ENCODE peak calls at places on chromosomes 13 and 19, in eight cellular contexts. U is hepatocyte, A is OCI-LY7, Y is neural progenitor cell, H is GM23248, E is astrocyte, G is mammary epithelial cell, M is fibroblast of lung. P is an unnamed sample. For H3K4me1, the result is how much of the 10 kb centered on the place peaks cover.

GRCh38 chr13:23946900-23947299 is 49.6 kb upstream of the C1QTNF9B start:
- DNase-seq in A (no peak), U (no peak), M (no peak), H (no peak), Y (no peak), G (no peak), E (no peak), P (no peak)

GRCh38 chr19:50794074-50794777 is 4.0 kb downstream of the ACP4 start:
- DNase-seq in M (no peak), Y (no peak), H (peak), G (peak), E (no peak), A (peak), U (peak), P (no peak)

GRCh38 chr13:98026457-98026857 is 73.0 kb downstream of the IPO5 start:
- DNase-seq in A (no peak), E (no peak), G (no peak), H (peak), M (peak), Y (no peak), U (peak), P (no peak)

GRCh38 chr19:3062165-3063105 is at the start of gene TLE5:
- DNase-seq in U (peak), M (no peak), A (peak), G (no peak), E (no peak), H (peak), Y (peak), P (no peak)

GRCh38 chr13:106263801-106264200 is 271.7 kb downstream of the EFNB2 start:
- DNase-seq in Y (no peak), U (no peak), E (peak), G (no peak), H (no peak), M (peak), A (no peak), P (no peak)

GRCh38 chr19:56508282-56508778 is 675 bp downstream of the ZNF471 start:
- DNase-seq in E (no peak), M (no peak), G (no peak), U (no peak), A (no peak), Y (no peak), H (no peak), P (no peak)

GRCh38 chr19:43798546-43799409 is 3.5 kb downstream of the LYPD5 start:
- DNase-seq in E (no peak), M (peak), A (no peak), G (peak), H (peak), U (peak), Y (peak), P (no peak)

GRCh38 chr13:57629821-57630235 is 1.7 kb upstream of the PCDH17 start:
- DNase-seq in M (peak), Y (peak), E (peak), A (no peak), U (peak), H (peak), G (no peak), P (peak)

GRCh38 chr13:64538711-64539110 is 2691.4 kb downstream of the PCDH9 start:
- DNase-seq in E (no peak), Y (no peak), G (no peak), U (no peak), M (peak), H (peak), A (no peak), P (no peak)

GRCh38 chr13:48797127-48797526 is 143.4 kb downstream of the CYSLTR2 start:
- DNase-seq in M (no peak), U (no peak), Y (no peak), H (no peak), G (no peak), E (no peak), A (no peak), P (no peak)

GRCh38 chr13:46866150-46866549 is 30.7 kb downstream of the HTR2A start:
- DNase-seq in E (peak), Y (peak), A (peak), G (peak), U (peak), M (peak), H (peak), P (no peak)

GRCh38 chr13:51731759-51732158 is 72.2 kb downstream of the DHRS12 start:
- DNase-seq in U (no peak), E (no peak), H (peak), Y (no peak), A (no peak), M (peak), G (no peak), P (no peak)

GRCh38 chr19:18533058-18533457 is 10.3 kb downstream of the FKBP8 start:
- DNase-seq in Y (no peak), E (no peak), H (no peak), M (no peak), A (no peak), G (no peak), U (no peak), P (no peak)

GRCh38 chr13:66837246-66837645 is 392.9 kb downstream of the PCDH9 start:
- DNase-seq in Y (no peak), U (no peak), G (no peak), H (no peak), A (no peak), M (no peak), E (no peak), P (no peak)

GRCh38 chr19:8654591-8655339 is 24.3 kb downstream of the NFILZ start:
- DNase-seq in M (peak), G (peak), A (peak), E (no peak), H (peak), Y (peak), U (peak), P (peak)

GRCh38 chr13:112743451-112744305 is 53.8 kb downstream of the ATP11A start:
- DNase-seq in H (no peak), G (no peak), E (no peak), U (no peak), Y (no peak), M (no peak), A (no peak), P (no peak)

GRCh38 chr13:42876810-42877550 is 95.6 kb downstream of the FAM216B start:
- DNase-seq in E (peak), A (no peak), U (no peak), H (peak), G (peak), Y (no peak), M (peak), P (no peak)

GRCh38 chr19:39335168-39335567 is 675 bp downstream of the GMFG start:
- DNase-seq in H (no peak), M (no peak), A (no peak), U (no peak), Y (no peak), E (no peak), G (no peak), P (no peak)

GRCh38 chr13:36421447-36421846 is 10.8 kb upstream of the CCNA1 start:
- DNase-seq in A (no peak), H (peak), E (peak), M (peak), U (no peak), Y (no peak), G (peak), P (no peak)

GRCh38 chr13:110869805-110870706 is 44.8 kb downstream of the ANKRD10 start:
- DNase-seq in G (peak), U (peak), H (peak), A (no peak), M (peak), E (peak), Y (peak), P (no peak)

GRCh38 chr13:77415253-77416127 is 88.6 kb upstream of the MYCBP2 start:
- DNase-seq in U (no peak), E (no peak), A (peak), Y (no peak), G (no peak), H (no peak), M (no peak), P (no peak)

GRCh38 chr13:53254495-53254894 is 225.9 kb downstream of the OLFM4 start:
- DNase-seq in E (no peak), M (no peak), A (no peak), Y (peak), G (no peak), H (peak), U (peak), P (no peak)

GRCh38 chr19:4390862-4391693 is 9.3 kb downstream of the SH3GL1 start:
- DNase-seq in M (peak), E (no peak), H (peak), G (peak), A (no peak), Y (no peak), U (peak), P (no peak)

GRCh38 chr19:4390017-4390861 is 10.1 kb downstream of the SH3GL1 start:
- DNase-seq in G (peak), M (peak), A (no peak), Y (peak), H (peak), E (no peak), U (peak), P (no peak)

GRCh38 chr19:4388171-4389063 is 11.9 kb downstream of the SH3GL1 start:
- DNase-seq in Y (peak), E (no peak), G (peak), A (no peak), H (peak), M (no peak), U (peak), P (no peak)

GRCh38 chr19:4389064-4389375 is 11.3 kb downstream of the SH3GL1 start:
- DNase-seq in H (no peak), E (no peak), Y (no peak), U (no peak), M (no peak), G (no peak), A (no peak), P (no peak)

GRCh38 chr19:4389511-4390016 is 10.8 kb downstream of the SH3GL1 start:
- DNase-seq in H (peak), Y (no peak), G (no peak), M (no peak), U (no peak), A (no peak), E (no peak), P (no peak)
- H3K4me2 ChIP-seq in H (peak), Y (peak), G (no peak), M (peak), U (peak), A (no peak), E (peak), P (peak)

GRCh38 chr19:45643927-45644771 is 5.0 kb upstream of the EML2 start:
- DNase-seq in Y (no peak), G (no peak), E (no peak), A (no peak), U (no peak), H (no peak), M (no peak), P (no peak)
- H3K4me1 ChIP-seq in Y (under half), G (under half), E (under half), A (under half), U (under half), H (under half), M (under half), P (under half)

GRCh38 chr13:44017756-44018309 is 138.1 kb downstream of the LACC1 start:
- DNase-seq in U (no peak), G (no peak), H (no peak), E (no peak), Y (no peak), A (no peak), M (no peak), P (no peak)
- H3K4me2 ChIP-seq in U (no peak), G (no peak), H (no peak), E (no peak), Y (no peak), A (no peak), M (no peak), P (no peak)

DNA sequence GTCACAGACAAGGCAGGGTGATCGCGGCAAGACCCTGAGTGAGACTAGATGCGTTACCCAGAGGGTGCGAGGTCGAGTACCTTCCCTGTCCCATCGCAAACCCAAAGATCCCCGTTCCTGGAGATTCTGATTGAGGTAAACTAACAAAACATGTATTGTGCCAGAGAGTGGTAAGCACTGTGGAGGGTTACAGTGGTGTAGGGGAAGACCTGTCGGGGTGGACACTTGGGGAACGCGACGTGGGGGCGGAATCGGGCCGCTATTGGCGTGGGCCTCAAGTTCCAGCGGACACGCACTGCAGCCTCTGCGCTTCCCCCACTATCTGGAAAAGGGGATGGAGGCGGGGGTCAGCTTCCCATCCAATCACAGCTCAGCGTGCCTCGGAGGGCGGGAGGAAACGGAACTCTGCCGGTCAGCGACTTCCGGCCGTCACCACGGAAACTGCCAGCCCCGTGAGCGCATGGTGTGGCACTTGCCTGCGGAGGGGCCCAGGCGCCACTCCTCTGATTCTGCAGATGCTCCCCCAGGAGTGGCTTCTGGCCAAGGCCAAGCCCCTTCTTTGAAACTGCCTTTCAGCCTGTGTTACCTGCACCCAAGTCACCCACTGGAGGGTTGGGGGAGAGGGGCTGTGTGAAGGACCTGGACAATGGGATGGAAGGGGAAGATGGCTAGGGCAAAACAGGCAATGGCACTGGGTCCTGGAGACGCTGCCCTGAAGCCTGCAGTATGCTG is 1.0 kb upstream of the UBE2M start:
- DNase-seq in G (peak), M (peak), U (peak), H (peak), A (peak), Y (peak), E (peak), P (peak)
- H3K4me1 ChIP-seq in G (under half), M (under half), U (under half), H (under half), A (under half), Y (under half), E (under half), P (under half)

DNA sequence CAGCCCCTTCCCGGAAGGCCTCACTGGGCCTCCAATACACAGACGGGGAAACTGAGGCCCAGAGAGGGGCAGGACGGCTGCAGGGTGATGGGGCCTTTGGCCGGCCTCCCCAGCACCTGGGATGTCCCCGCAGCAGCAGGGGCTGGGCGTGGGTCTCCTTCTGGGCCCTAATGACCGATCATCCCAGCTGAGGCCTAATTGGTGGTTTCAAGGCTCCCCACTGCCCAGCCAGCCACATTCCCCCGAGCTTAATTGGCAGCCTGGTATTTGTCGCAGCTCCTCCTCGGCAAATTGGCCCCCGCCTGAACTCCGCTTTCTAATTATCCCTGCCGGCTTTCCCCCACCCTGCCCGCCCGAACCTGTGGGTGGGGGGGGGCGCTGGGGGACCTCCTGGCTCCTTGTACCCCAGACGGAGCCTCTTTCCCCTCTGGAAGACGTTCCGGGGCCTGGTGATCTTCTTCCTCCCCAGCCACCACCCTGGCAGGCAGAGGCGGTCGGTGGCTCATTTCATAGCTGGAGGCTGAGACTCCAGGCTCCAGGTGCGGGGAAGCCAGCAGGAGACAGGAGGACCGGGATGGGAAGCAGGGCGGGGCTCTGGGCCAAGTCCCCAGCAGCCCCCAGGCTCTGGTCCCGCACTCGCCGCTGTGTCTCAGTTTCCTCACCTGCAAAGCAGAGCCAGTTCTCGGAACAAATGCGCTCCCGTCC is 27.2 kb upstream of the WDR18 start:
- DNase-seq in A (no peak), E (peak), Y (peak), M (peak), G (no peak), U (peak), H (peak), P (peak)
- H3K4me2 ChIP-seq in A (no peak), E (peak), Y (peak), M (no peak), G (peak), U (peak), H (no peak), P (peak)

DNA sequence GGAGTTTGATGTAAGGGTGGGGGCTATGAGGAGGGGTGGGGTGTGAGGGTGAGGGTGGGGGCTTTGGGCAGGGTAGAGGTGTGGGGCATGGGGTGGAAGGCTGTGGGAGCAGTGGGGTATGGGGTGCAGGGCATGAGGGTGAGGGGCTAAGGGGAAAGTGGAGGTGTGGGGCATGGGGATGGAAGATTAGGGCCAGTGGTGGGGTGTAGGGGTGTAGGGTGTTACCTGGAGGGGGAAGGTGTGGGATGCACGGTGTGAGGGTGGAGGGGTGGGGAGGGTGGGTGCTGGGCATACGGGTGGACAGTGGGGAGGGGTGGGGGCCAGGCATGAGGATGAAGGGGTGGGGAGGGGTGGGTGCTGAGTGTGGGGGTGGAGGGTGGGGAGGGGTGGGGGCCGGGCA is 22.9 kb upstream of the RASA3 start:
- DNase-seq in U (no peak), G (no peak), A (no peak), H (no peak), Y (no peak), M (no peak), E (no peak), P (no peak)
- H3K4me1 ChIP-seq in U (under half), G (under half), A (under half), H (under half), Y (under half), M (under half), E (under half), P (under half)

GRCh38 chr19:46713781-46714522 is 3.0 kb downstream of the PRKD2 start:
- DNase-seq in H (peak), G (peak), A (peak), M (peak), E (peak), Y (peak), U (peak), P (no peak)
- H3K4me2 ChIP-seq in H (peak), G (peak), A (peak), M (peak), E (peak), Y (peak), U (peak), P (peak)

DNA sequence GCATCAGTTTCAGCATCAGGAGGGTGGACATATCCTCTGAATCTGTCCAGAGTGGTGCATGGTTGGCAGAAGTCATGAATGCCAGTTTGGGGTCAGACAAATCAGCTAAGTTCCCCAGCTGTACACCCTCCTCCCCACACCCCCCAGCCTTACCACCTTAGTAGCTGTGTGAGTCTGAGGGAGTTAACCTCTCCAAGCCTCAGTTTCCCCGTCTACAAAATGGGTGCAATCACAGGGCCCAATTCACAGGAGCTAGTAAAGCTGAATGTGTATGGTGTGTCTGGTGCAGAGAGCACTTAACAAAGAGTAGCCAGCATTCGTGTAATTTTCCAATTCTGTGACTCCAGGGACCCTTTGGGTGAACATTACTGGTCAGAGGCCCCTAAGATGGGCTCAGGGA is 13.4 kb upstream of the ZNF358 start:
- DNase-seq in U (no peak), E (no peak), M (no peak), Y (no peak), H (no peak), G (no peak), A (no peak), P (no peak)
- H3K4me1 ChIP-seq in U (under half), E (under half), M (under half), Y (under half), H (under half), G (under half), A (under half), P (under half)

GRCh38 chr19:47607564-47608073 is 1.3 kb upstream of the BICRA start:
- DNase-seq in H (no peak), M (no peak), A (no peak), G (no peak), U (no peak), Y (no peak), E (no peak), P (no peak)
- H3K4me2 ChIP-seq in H (peak), M (peak), A (peak), G (peak), U (peak), Y (peak), E (peak), P (peak)

DNA sequence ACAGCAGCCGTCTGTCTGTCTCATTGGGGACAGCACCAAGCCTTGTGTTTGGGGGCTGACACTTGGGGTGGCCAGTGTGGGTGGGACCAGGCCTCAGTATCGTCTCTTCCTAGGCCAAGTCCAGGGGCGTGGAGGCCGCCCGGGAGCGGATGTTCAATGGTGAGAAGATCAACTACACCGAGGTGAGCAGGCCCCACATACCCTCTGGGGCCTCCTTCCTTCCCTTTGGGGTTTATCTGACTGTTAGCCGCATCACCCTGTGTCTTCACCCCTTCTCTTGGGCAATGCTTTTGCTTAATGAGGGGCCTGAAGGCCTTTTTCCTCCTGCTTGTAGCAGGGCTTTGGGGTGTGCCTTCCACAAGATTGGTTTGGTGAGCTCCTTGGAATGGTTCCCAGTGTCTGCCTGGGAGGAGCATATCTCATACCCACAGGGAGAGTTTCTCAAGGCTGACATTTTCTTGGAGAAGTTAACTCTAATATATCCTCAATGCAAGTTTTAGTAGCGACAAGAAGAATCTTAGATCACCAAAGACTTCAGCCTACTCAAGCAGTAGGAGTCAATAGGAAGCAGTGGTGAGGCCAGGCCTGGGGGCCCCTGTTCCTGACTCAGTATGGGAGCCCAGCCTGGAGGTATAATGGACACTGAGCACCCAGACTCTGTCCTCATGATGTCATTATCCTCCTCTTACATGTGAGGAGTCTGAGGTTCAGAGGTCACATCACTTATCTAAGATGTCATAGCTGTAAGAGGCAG is 1.9 kb downstream of the GPI start:
- DNase-seq in G (peak), A (no peak), U (peak), E (peak), M (peak), Y (no peak), H (peak), P (no peak)
- H3K4me1 ChIP-seq in G (under half), A (under half), U (under half), E (under half), M (under half), Y (under half), H (under half), P (under half)

P was measured in neuronal stem cell.